ENCODE peak calls at places on chromosomes 3 and 15, in four cellular contexts. K, H, C and Z are unnamed samples.

GRCh38 chr15:52331490-52332240 is 36.1 kb upstream of the MYO5C start:
- DNase-seq in K (peak), H (no peak), C (peak), Z (peak)

GRCh38 chr15:85477730-85478129 is 97.3 kb downstream of the AKAP13 start:
- DNase-seq in K (peak), H (no peak), C (no peak), Z (no peak)

GRCh38 chr15:83380026-83380425 is 67.1 kb upstream of the SH3GL3 start:
- DNase-seq in K (peak), H (no peak), C (no peak), Z (peak)

GRCh38 chr3:25782938-25783660 is at the start of gene NGLY1:
- DNase-seq in K (peak), H (peak), C (peak), Z (peak)

GRCh38 chr3:53044371-53045106 is 1.3 kb downstream of the SFMBT1 start:
- DNase-seq in K (peak), H (peak), C (peak), Z (peak)

GRCh38 chr3:179853176-179853575 is 183.6 kb downstream of the PEX5L start:
- DNase-seq in K (no peak), H (no peak), C (no peak), Z (no peak)

GRCh38 chr15:25327671-25328070 is 111.2 kb downstream of the UBE3A start:
- DNase-seq in K (no peak), H (no peak), C (peak), Z (no peak)

GRCh38 chr15:44720460-44721185 is 9.3 kb downstream of the B2M start:
- DNase-seq in K (no peak), H (no peak), C (no peak), Z (no peak)

GRCh38 chr3:188682316-188682715 is 489.5 kb upstream of the TPRG1 start:
- DNase-seq in K (no peak), H (no peak), C (no peak), Z (no peak)

GRCh38 chr3:127172670-127173515 is 20.0 kb upstream of the PRR23E start:
- DNase-seq in K (no peak), H (no peak), C (no peak), Z (peak)

GRCh38 chr3:181844227-181844626 is 132.5 kb downstream of the SOX2 start:
- DNase-seq in K (no peak), H (no peak), C (no peak), Z (no peak)

GRCh38 chr15:58528197-58528870 is 96.5 kb downstream of the LIPC start:
- DNase-seq in K (peak), H (no peak), C (peak), Z (no peak)

GRCh38 chr3:152121292-152121654 is 147.5 kb upstream of the MBNL1 start:
- DNase-seq in K (no peak), H (no peak), C (no peak), Z (peak)

GRCh38 chr15:25727116-25727515 is 136.0 kb downstream of the ATP10A start:
- DNase-seq in K (no peak), H (peak), C (no peak), Z (no peak)

GRCh38 chr3:184620799-184621119 is 59.2 kb downstream of the EPHB3 start:
- DNase-seq in K (no peak), H (no peak), C (no peak), Z (no peak)

GRCh38 chr3:8756671-8757070 is 12.7 kb downstream of the OXTR start:
- DNase-seq in K (no peak), H (no peak), C (no peak), Z (no peak)

GRCh38 chr3:126472277-126473006 is 3.2 kb downstream of the ZXDC start:
- DNase-seq in K (peak), H (peak), C (peak), Z (peak)

GRCh38 chr3:13332158-13332557 is 88.0 kb downstream of the NUP210 start:
- DNase-seq in K (no peak), H (no peak), C (peak), Z (peak)

GRCh38 chr15:75840659-75841058 is 2.6 kb upstream of the UBE2Q2 start:
- DNase-seq in K (peak), H (no peak), C (no peak), Z (peak)

GRCh38 chr3:9161298-9161697 is 88.1 kb downstream of the SRGAP3 start:
- DNase-seq in K (no peak), H (no peak), C (no peak), Z (no peak)

GRCh38 chr3:116254535-116254934 is 190.8 kb downstream of the LSAMP start:
- DNase-seq in K (no peak), H (no peak), C (no peak), Z (no peak)

GRCh38 chr3:29344154-29344553 is 63.3 kb downstream of the RBMS3 start:
- DNase-seq in K (no peak), H (no peak), C (no peak), Z (no peak)

GRCh38 chr3:11618897-11619296 is 24.8 kb downstream of the VGLL4 start:
- DNase-seq in K (no peak), H (no peak), C (no peak), Z (no peak)

GRCh38 chr15:73866881-73867410 is 6.4 kb upstream of the TBC1D21 start:
- DNase-seq in K (no peak), H (no peak), C (no peak), Z (no peak)

GRCh38 chr15:64460206-64460736 is at the start of gene ZNF609:
- DNase-seq in K (peak), H (peak), C (peak), Z (peak)

GRCh38 chr15:64461577-64462162 is 1.3 kb downstream of the ZNF609 start:
- DNase-seq in K (peak), H (no peak), C (no peak), Z (peak)

GRCh38 chr15:64462492-64462891 is 2.1 kb downstream of the ZNF609 start:
- DNase-seq in K (no peak), H (no peak), C (no peak), Z (no peak)

GRCh38 chr15:64459382-64459781 is 996 bp upstream of the ZNF609 start:
- DNase-seq in K (no peak), H (no peak), C (no peak), Z (no peak)

GRCh38 chr15:64460737-64461576 is 579 bp downstream of the ZNF609 start:
- DNase-seq in K (peak), H (peak), C (peak), Z (no peak)
- TF ChIP-seq POLR2A in K (no peak), H (peak), C (peak), Z (no peak)

DNA sequence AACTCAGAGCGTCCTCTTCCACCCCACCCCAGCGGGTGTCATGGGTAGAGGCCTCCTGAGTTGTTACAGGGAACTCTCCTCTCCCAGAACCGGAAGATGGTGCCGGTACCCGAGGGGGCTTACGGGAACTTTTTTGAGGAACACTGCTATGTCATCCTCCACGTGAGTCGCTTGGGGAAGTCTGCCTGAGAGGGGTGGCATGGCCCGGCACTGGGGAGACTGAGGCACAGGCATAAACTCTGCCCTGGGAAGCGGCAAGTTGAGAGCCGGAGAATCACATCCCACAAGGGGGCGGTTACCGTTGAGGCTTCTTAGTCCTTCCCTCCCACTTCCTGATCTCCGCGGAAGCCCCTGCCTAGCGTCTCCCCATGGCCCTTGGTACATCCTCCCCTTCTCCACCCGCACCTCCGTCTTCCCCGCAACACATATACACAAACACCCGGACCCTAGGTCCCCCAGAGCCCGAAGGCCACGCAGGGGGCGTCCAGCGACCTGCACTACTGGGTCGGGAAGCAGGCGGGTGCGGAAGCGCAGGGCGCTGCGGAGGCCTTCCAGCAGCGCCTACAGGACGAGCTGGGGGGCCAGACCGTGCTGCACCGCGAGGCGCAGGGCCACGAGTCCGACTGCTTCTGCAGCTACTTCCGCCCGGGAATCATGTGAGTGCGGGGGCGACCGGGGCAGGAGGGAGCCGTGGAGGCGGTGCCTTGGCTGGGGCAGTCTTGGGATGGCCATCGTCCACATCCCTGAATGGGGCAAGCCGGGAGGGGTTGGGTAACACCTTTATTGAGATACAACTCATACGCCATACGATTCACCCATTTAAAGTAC is 3.4 kb downstream of the VILL start:
- DNase-seq in K (no peak), H (peak), C (peak), Z (no peak)
- TF ChIP-seq POLR2A in K (no peak), H (peak), C (peak), Z (peak)

GRCh38 chr3:148727242-148727641 is 29.5 kb downstream of the AGTR1 start:
- DNase-seq in K (peak), H (no peak), C (peak), Z (no peak)
- TF ChIP-seq POLR2A in K (no peak), H (no peak), C (no peak), Z (no peak)

GRCh38 chr3:129601713-129602112 is 4.8 kb downstream of the PLXND1 start:
- DNase-seq in K (no peak), H (no peak), C (no peak), Z (no peak)

GRCh38 chr3:129604223-129604941 is 2.1 kb downstream of the PLXND1 start:
- DNase-seq in K (no peak), H (no peak), C (no peak), Z (no peak)

GRCh38 chr3:129602309-129602708 is 4.2 kb downstream of the PLXND1 start:
- DNase-seq in K (no peak), H (no peak), C (no peak), Z (no peak)

GRCh38 chr3:129603561-129603942 is 2.9 kb downstream of the PLXND1 start:
- DNase-seq in K (no peak), H (no peak), C (no peak), Z (no peak)

DNA sequence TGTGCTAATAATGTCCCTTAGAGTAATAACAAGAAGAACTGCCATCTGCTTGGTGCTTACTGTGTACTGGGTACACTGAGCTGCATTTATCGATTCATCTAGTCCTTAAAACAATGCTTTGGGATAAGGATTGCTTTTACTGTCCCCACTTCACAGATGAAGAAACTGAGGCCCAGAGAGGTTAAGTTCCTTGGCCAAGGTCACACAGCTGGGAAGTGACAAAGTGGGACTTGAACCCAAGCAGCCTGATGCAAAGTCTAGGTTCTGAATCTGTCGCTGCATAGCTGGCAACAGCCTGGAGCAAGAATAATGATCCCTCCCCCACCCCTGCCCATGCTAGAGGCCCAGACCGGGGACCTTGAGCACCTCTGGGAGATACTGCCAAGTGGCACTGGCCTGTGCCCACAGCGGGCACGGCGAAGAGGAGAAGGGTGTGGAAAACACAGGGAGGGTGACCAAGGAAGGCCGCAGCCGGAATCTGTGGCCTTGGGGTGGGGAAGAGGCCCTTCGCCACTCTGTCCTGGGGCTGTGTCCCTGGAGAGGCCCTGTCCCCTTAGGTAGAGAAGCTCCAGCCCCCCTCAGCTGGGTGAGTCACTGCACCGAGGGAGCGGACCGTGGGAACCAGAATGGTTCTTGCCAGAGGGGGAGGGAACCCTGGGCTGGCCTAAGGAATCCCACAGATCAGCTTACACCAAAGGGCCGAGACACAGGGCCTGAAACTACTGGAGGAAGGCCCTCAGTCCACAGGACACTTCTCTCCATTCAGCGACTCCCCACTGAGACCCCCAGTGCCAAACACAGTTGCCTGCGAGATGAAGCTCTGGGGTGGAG is 3.5 kb downstream of the PLXND1 start:
- DNase-seq in K (peak), H (peak), C (peak), Z (peak)
- TF ChIP-seq POLR2A in K (no peak), H (no peak), C (peak), Z (peak)

GRCh38 chr3:124467980-124468902 is 262.0 kb upstream of the UMPS start:
- DNase-seq in K (peak), H (no peak), C (peak), Z (peak)
- TF ChIP-seq POLR2A in K (no peak), H (no peak), C (no peak), Z (no peak)

GRCh38 chr15:43133429-43134156 is at the start of gene TMEM62:
- DNase-seq in K (peak), H (peak), C (peak), Z (peak)
- TF ChIP-seq POLR2A in K (peak), H (peak), C (peak), Z (peak)

DNA sequence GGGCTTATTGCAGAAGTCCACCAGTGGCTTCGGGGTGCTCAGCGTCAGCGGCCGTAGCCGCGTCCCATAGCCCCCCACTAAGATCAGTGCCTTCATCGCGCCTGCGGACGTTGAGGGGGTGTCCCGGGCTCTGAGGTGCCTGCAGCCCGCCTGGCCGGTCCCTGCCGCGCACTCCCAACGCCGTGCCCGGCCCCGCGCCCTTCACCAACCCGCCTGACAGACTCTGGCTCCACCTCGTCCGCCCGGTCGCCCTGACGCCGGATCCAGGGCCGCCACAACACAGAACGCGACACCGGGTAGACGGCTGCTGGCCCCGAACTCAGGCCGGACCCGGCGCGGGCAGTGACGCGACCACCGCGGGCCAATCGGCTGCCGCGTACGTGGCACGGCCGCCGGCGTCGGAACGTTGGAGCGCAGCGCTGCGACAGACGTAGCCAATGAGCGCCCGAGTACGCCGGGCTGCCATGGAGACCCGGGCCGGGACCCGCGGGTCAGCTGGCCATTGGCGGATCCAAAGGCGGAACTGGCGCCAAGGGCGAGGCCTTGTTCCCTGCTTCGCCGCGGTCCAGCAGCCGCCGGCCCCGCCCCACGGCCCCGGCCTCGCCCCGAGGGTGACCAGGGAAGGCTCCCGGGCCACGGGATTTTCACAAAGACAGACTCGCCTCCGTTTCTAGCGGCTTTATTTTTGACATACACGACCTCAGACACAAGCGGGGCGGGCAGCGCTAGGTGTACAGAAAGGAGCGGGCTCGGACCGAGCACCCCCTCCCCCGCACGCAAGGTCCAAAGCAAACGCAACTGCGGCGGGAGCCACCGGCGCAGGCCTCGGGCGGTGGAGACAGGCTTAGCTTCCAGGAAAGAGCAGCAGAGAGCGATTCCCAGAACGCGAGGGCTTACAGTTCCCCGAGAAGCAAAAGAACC is at the start of gene GMPPB:
- DNase-seq in K (peak), H (peak), C (peak), Z (peak)
- TF ChIP-seq POLR2A in K (peak), H (peak), C (peak), Z (peak)